ENCODE peak calls at places on chromosomes 16 and 17, in six cellular contexts. Y, M, D, H, G and K are unnamed samples.

GRCh38 chr17:37422971-37423625 is 16.4 kb downstream of the TADA2A start:
- DNase-seq in M (no peak), G (no peak), Y (no peak), D (no peak), H (no peak), K (no peak)

GRCh38 chr17:28925912-28926365 is 23.1 kb upstream of the DHRS13 start:
- DNase-seq in D (no peak), M (peak), H (no peak), G (no peak), Y (no peak), K (no peak)

GRCh38 chr17:75614006-75614405 is 19.2 kb upstream of the SMIM5 start:
- DNase-seq in Y (no peak), H (no peak), D (no peak), M (no peak), G (no peak), K (no peak)

GRCh38 chr17:75013077-75013391 is 564 bp downstream of the MRPL58 start:
- DNase-seq in H (no peak), D (no peak), M (no peak), G (no peak), Y (no peak), K (no peak)

GRCh38 chr17:58507123-58507634 is 7.3 kb downstream of the MTMR4 start:
- DNase-seq in Y (no peak), D (no peak), H (no peak), M (no peak), G (no peak), K (no peak)

GRCh38 chr16:13176711-13177110 is 275.3 kb downstream of the SHISA9 start:
- DNase-seq in G (no peak), Y (no peak), H (no peak), D (peak), M (no peak), K (no peak)

GRCh38 chr16:49455991-49456745 is 82.6 kb downstream of the C16orf78 start:
- DNase-seq in Y (no peak), M (no peak), H (peak), G (no peak), D (no peak), K (no peak)

GRCh38 chr17:55624789-55625433 is 97.8 kb downstream of the TMEM100 start:
- DNase-seq in G (no peak), Y (no peak), H (no peak), D (no peak), M (no peak), K (no peak)

GRCh38 chr16:31093132-31093703 is 1.4 kb downstream of the VKORC1 start:
- DNase-seq in M (no peak), G (no peak), D (no peak), Y (peak), H (no peak), K (no peak)

GRCh38 chr17:55430531-55431228 is 9.0 kb upstream of the MMD start:
- DNase-seq in D (no peak), M (no peak), G (no peak), Y (no peak), H (no peak), K (no peak)

GRCh38 chr17:74601944-74602572 is 10.0 kb upstream of the CD300LD start:
- DNase-seq in H (no peak), M (no peak), Y (peak), D (peak), G (no peak), K (peak)

GRCh38 chr16:9311303-9311954 is 220.0 kb downstream of the HAPSTR1 start:
- DNase-seq in G (no peak), Y (peak), M (no peak), D (no peak), H (no peak), K (no peak)

GRCh38 chr17:70271672-70272071 is 102.3 kb downstream of the KCNJ2 start:
- DNase-seq in M (no peak), D (no peak), Y (no peak), H (no peak), G (no peak), K (no peak)

GRCh38 chr17:81251091-81251942 is 12.2 kb downstream of the NDUFAF8 start:
- DNase-seq in M (no peak), H (no peak), D (no peak), G (no peak), Y (peak), K (peak)

GRCh38 chr16:86961133-86961720 is 356.0 kb downstream of the C16orf95 start:
- DNase-seq in D (no peak), G (no peak), M (peak), Y (no peak), H (no peak), K (no peak)

GRCh38 chr16:53707671-53708070 is 3.7 kb downstream of the FTO start:
- DNase-seq in M (no peak), D (no peak), H (no peak), Y (no peak), G (no peak), K (no peak)

GRCh38 chr16:15785386-15786059 is 71.3 kb downstream of the MYH11 start:
- DNase-seq in H (no peak), Y (no peak), M (no peak), G (no peak), D (no peak), K (no peak)

GRCh38 chr17:51351890-51352289 is 91.5 kb downstream of the UTP18 start:
- DNase-seq in H (no peak), Y (no peak), M (peak), G (peak), D (no peak), K (peak)

GRCh38 chr17:58789831-58790230 is 34.2 kb downstream of the PPM1E start:
- DNase-seq in D (no peak), G (no peak), Y (no peak), H (no peak), M (no peak), K (no peak)

GRCh38 chr17:48483004-48483403 is 47.8 kb downstream of the HOXB1 start:
- DNase-seq in M (no peak), H (no peak), D (no peak), G (no peak), Y (no peak), K (no peak)

GRCh38 chr17:62626719-62627218 is 701 bp upstream of the MRC2 start:
- DNase-seq in M (peak), G (no peak), Y (no peak), H (no peak), D (no peak), K (peak)

GRCh38 chr17:32876414-32877163 is at the start of gene MYO1D:
- DNase-seq in D (peak), M (no peak), H (peak), Y (peak), G (peak), K (peak)

GRCh38 chr17:32879143-32879542 is 2.2 kb upstream of the MYO1D start:
- DNase-seq in G (no peak), M (no peak), Y (no peak), D (no peak), H (no peak), K (no peak)

GRCh38 chr17:32875904-32876413 is 965 bp downstream of the MYO1D start:
- DNase-seq in M (peak), H (no peak), Y (no peak), D (no peak), G (no peak), K (no peak)

GRCh38 chr17:32878211-32878610 is 1.3 kb upstream of the MYO1D start:
- DNase-seq in D (no peak), G (peak), M (peak), H (peak), Y (no peak), K (peak)

DNA sequence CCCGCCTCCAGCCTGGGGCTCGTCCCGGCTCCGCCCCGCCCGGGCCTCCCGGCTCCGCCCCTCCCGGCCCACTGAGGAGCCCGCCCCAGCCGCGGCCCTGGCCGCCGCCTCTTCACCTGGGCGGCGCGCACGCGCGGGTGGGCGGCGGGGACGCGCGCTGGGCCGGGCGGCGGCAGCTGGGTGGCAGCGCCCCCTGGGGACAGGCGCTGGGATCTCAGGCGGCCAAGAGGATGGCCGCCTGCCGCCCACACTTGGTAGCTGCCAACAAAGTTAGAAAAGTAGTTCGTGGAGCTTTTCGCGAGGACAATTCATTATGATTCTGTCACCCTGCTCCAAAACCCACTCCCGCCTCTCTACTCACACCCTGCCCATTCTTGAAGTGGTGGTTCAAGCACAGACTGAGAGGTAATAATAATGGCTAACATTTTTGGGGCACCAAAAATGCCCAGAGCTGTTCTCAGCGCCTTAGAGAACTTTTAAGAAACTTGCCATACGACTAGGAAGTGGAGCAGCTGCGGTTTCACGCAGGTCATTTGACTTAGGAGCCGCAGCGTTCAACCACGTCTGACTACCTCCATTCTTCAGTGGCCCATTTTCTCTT is 340 bp upstream of the MYO1D start:
- DNase-seq in D (peak), G (peak), Y (peak), H (peak), M (peak), K (peak)
- H3K27ac ChIP-seq in D (no peak), G (peak), Y (peak), H (peak), M (no peak), K (peak)

GRCh38 chr17:42071810-42072209 is 21.4 kb upstream of the C17orf113 start:
- DNase-seq in G (no peak), D (no peak), M (no peak), H (no peak), Y (no peak), K (no peak)

GRCh38 chr17:42068979-42069378 is 18.6 kb upstream of the C17orf113 start:
- DNase-seq in D (no peak), M (no peak), H (no peak), G (no peak), Y (no peak), K (no peak)

GRCh38 chr17:42075789-42076188 is 22.5 kb downstream of the ZNF385C start:
- DNase-seq in G (no peak), Y (no peak), M (no peak), D (no peak), H (no peak), K (no peak)

GRCh38 chr17:42076797-42077559 is 21.3 kb downstream of the ZNF385C start:
- DNase-seq in D (no peak), H (no peak), Y (no peak), M (no peak), G (no peak), K (no peak)

DNA sequence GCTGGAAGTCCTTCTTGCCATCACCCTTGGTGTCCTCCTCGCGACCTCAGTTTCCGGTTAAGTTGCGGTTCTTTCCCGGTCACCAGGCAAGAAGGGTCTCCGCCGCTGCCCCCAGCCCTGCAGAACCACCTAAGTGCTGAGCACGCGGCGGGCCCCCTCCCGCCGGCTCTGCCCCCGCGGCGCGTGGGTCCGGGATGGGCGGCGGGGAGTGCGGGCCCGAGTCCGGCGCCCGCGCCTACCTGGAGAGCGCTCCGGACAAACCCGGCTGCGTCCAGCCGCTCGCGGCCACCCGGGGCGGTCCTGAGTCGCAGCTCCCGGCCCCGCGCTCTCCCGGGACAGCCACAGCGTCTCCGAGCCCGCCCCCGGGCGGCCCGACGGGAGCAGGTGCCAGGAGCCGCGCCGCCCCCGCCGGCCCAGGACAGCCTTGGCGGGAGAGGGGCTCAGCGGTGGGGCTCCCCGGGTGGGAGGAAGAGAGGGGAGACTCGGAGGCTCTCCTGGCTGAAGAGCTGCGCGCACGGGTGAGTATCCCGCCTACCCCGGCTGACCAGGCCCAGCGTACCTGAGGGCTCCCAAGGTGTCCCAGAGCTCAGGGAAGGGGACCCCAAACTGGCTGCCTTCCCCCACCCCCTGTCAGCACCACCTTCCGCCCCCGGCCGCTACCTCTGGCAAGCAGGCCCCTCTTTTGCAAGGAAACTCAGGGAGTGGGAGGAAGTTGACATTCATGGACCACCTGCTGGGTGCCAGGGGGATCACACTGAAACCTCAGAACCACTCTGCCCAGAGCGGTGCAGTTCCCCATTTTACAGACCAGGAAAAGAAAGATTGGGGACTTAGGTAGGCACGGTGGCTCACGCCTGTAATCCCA is 22.2 kb upstream of the C17orf113 start:
- DNase-seq in H (no peak), G (no peak), Y (no peak), D (peak), M (no peak), K (peak)
- H3K4me3 ChIP-seq in H (peak), G (peak), Y (no peak), D (no peak), M (peak), K (no peak)

DNA sequence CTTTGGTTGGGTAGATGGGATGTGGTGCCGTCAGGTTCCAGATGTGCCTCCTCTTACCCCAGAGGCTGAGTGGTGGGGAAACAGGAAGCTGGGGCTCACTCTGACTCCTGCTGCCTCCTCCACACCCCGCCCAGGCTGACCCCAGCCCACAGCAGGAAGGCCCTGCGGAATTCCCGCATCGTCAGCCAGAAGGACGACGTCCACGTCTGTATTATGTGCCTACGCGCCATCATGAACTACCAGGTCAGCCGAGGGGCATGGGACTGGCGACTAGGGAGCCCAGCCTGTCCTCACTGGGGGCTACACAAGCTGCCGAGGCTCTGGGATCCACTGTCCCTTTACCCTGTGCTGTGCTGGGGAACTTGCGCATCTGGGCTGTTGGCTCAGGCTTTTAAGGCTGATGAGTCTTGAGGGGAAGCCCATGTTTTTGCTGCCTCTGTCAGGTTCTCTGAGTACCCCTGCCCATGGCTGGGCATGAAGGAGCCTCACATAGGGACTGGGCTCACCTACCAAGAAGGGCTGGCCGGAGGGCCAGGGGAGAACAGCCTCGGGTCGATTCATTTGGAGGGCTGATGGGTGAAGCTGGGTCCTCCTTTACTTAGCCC is 14.4 kb downstream of the FMNL1 start:
- DNase-seq in Y (no peak), D (no peak), M (no peak), H (peak), G (no peak), K (no peak)
- TF ChIP-seq CTCF in Y (peak), D (peak), M (no peak), H (peak), G (no peak), K (no peak)

DNA sequence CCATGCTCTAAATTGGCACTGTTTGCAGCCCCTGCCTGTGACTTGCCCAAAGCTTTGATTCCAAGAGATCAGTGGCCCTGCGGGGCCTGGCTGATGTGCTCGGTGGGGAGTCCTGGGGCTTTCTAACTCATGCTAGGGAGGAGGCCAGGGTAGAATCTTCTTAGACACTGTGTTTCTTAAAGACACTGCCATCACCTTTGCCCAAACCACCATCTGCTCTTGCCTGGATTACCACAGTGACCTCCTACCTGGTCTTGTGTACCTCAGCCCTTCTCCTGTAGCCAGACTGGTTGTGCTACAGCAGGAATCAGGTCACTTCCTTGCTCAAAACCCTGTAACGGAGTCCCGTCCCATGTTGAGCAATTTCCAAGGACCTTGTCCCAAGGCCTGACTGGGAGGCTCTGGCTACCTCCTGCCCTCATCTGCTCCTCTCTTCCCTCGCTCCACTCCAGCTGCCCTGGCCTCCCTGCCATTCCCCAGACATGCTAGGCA is 71.7 kb downstream of the WWP2 start:
- DNase-seq in Y (peak), G (no peak), M (no peak), D (no peak), H (no peak), K (peak)
- H3K27ac ChIP-seq in Y (peak), G (no peak), M (no peak), D (peak), H (no peak), K (peak)